ENCODE peak calls at places on chromosomes 5 and 9, in ten cellular contexts. One of them, this sample, is unnamed.

GRCh38 chr9:77224750-77225312 is 47.5 kb downstream of the VPS13A start:
- DNase-seq in hepatocyte: no peak
- DNase-seq in HCT116: no peak
- DNase-seq in dorsolateral prefrontal cortex: no peak
- DNase-seq in uterus: no peak
- DNase-seq in upper lobe of left lung: no peak
- DNase-seq in tibial artery: no peak
- DNase-seq in GM10248: no peak
- DNase-seq in neural progenitor cell: no peak
- DNase-seq in transverse colon: no peak
- DNase-seq in this sample: no peak

GRCh38 chr9:68629042-68629441 is 76.0 kb upstream of the PIP5K1B start:
- DNase-seq in hepatocyte: no peak
- DNase-seq in HCT116: no peak
- DNase-seq in dorsolateral prefrontal cortex: no peak
- DNase-seq in uterus: no peak
- DNase-seq in upper lobe of left lung: no peak
- DNase-seq in tibial artery: no peak
- DNase-seq in GM10248: no peak
- DNase-seq in neural progenitor cell: no peak
- DNase-seq in transverse colon: no peak
- DNase-seq in this sample: no peak

GRCh38 chr5:40834391-40834848 is 602 bp downstream of the RPL37 start:
- DNase-seq in hepatocyte: peak
- DNase-seq in HCT116: no peak
- DNase-seq in dorsolateral prefrontal cortex: no peak
- DNase-seq in uterus: no peak
- DNase-seq in upper lobe of left lung: peak
- DNase-seq in tibial artery: no peak
- DNase-seq in GM10248: no peak
- DNase-seq in neural progenitor cell: peak
- DNase-seq in transverse colon: peak
- DNase-seq in this sample: peak

GRCh38 chr5:56358703-56359428 is 125.7 kb upstream of the ANKRD55 start:
- DNase-seq in hepatocyte: peak
- DNase-seq in HCT116: peak
- DNase-seq in dorsolateral prefrontal cortex: no peak
- DNase-seq in uterus: peak
- DNase-seq in upper lobe of left lung: peak
- DNase-seq in tibial artery: no peak
- DNase-seq in GM10248: no peak
- DNase-seq in neural progenitor cell: no peak
- DNase-seq in transverse colon: no peak
- DNase-seq in this sample: no peak

GRCh38 chr5:77086611-77087483 is at the start of gene ZBED3:
- DNase-seq in hepatocyte: peak
- DNase-seq in HCT116: peak
- DNase-seq in dorsolateral prefrontal cortex: peak
- DNase-seq in uterus: peak
- DNase-seq in upper lobe of left lung: peak
- DNase-seq in tibial artery: peak
- DNase-seq in GM10248: peak
- DNase-seq in neural progenitor cell: peak
- DNase-seq in transverse colon: peak
- DNase-seq in this sample: peak

GRCh38 chr5:177116631-177117373 is 16.8 kb upstream of the NSD1 start:
- DNase-seq in hepatocyte: peak
- DNase-seq in HCT116: no peak
- DNase-seq in dorsolateral prefrontal cortex: peak
- DNase-seq in uterus: peak
- DNase-seq in upper lobe of left lung: peak
- DNase-seq in tibial artery: peak
- DNase-seq in GM10248: peak
- DNase-seq in neural progenitor cell: peak
- DNase-seq in transverse colon: peak
- DNase-seq in this sample: peak

GRCh38 chr9:83385317-83385716 is 152.9 kb downstream of the FRMD3 start:
- DNase-seq in hepatocyte: no peak
- DNase-seq in HCT116: no peak
- DNase-seq in dorsolateral prefrontal cortex: no peak
- DNase-seq in uterus: no peak
- DNase-seq in upper lobe of left lung: no peak
- DNase-seq in tibial artery: no peak
- DNase-seq in GM10248: no peak
- DNase-seq in neural progenitor cell: no peak
- DNase-seq in transverse colon: no peak
- DNase-seq in this sample: no peak

GRCh38 chr9:129751841-129752801 is 721 bp downstream of the PTGES start:
- DNase-seq in hepatocyte: no peak
- DNase-seq in HCT116: no peak
- DNase-seq in dorsolateral prefrontal cortex: no peak
- DNase-seq in uterus: no peak
- DNase-seq in upper lobe of left lung: peak
- DNase-seq in tibial artery: no peak
- DNase-seq in GM10248: no peak
- DNase-seq in neural progenitor cell: no peak
- DNase-seq in transverse colon: peak
- DNase-seq in this sample: no peak

GRCh38 chr5:51987679-51988209 is 604.5 kb downstream of the ISL1 start:
- DNase-seq in hepatocyte: no peak
- DNase-seq in HCT116: no peak
- DNase-seq in dorsolateral prefrontal cortex: no peak
- DNase-seq in uterus: no peak
- DNase-seq in upper lobe of left lung: no peak
- DNase-seq in tibial artery: no peak
- DNase-seq in GM10248: no peak
- DNase-seq in neural progenitor cell: no peak
- DNase-seq in transverse colon: no peak
- DNase-seq in this sample: no peak

GRCh38 chr5:17256171-17256570 is 38.7 kb downstream of the BASP1 start:
- DNase-seq in hepatocyte: no peak
- DNase-seq in HCT116: no peak
- DNase-seq in dorsolateral prefrontal cortex: no peak
- DNase-seq in uterus: no peak
- DNase-seq in upper lobe of left lung: no peak
- DNase-seq in tibial artery: no peak
- DNase-seq in GM10248: no peak
- DNase-seq in neural progenitor cell: no peak
- DNase-seq in transverse colon: no peak
- DNase-seq in this sample: no peak
- TF ChIP-seq CTCF in hepatocyte: no peak
- TF ChIP-seq CTCF in HCT116: no peak
- TF ChIP-seq CTCF in dorsolateral prefrontal cortex: no peak
- TF ChIP-seq CTCF in uterus: no peak
- TF ChIP-seq CTCF in upper lobe of left lung: no peak
- TF ChIP-seq CTCF in tibial artery: no peak
- TF ChIP-seq CTCF in GM10248: no peak
- TF ChIP-seq CTCF in neural progenitor cell: no peak
- TF ChIP-seq CTCF in transverse colon: no peak
- TF ChIP-seq CTCF in this sample: no peak

DNA sequence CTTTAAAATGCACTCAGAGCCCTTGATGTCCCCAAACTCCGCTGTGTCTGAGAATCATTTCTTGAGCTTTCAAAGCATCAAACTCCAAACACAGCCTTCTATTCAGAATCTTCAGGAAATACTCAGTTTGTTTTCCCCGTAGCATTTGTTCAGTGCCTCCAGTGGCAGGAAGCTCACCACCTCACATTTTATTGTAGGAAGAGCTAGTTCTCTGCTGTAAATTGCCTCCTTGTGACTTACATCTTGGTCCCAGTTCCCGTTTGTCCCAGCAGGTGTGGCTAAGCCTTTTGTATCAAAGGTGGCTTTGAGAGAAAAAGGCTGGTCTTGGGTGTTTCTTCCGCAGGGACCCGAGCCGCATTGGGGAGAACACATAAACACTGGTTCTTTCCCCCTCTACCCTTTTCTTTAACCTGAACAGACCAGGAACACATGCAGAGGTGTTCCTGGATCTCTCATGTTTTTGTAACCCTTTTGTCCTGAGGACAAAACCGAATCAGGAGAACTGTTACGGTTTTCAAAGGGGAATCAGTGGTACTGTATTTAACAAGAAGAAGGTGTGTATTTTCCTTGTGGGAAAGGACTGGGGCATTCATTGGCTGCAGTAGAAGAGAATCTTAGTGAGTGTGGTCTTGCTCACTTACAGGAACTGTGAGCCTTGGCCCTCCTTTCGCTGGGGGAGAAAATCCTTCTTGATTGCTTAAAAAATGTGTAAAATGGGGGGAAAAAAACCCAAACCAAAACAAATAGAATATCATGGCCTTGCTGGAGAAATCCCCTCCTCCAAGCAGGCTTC is 1.9 kb downstream of the OSMR start:
- DNase-seq in hepatocyte: no peak
- DNase-seq in HCT116: no peak
- DNase-seq in dorsolateral prefrontal cortex: no peak
- DNase-seq in uterus: no peak
- DNase-seq in upper lobe of left lung: no peak
- DNase-seq in tibial artery: no peak
- DNase-seq in GM10248: no peak
- DNase-seq in neural progenitor cell: no peak
- DNase-seq in transverse colon: no peak
- DNase-seq in this sample: no peak
- TF ChIP-seq CTCF in hepatocyte: no peak
- TF ChIP-seq CTCF in HCT116: peak
- TF ChIP-seq CTCF in dorsolateral prefrontal cortex: no peak
- TF ChIP-seq CTCF in uterus: no peak
- TF ChIP-seq CTCF in upper lobe of left lung: no peak
- TF ChIP-seq CTCF in tibial artery: no peak
- TF ChIP-seq CTCF in GM10248: no peak
- TF ChIP-seq CTCF in neural progenitor cell: no peak
- TF ChIP-seq CTCF in transverse colon: no peak
- TF ChIP-seq CTCF in this sample: no peak

DNA sequence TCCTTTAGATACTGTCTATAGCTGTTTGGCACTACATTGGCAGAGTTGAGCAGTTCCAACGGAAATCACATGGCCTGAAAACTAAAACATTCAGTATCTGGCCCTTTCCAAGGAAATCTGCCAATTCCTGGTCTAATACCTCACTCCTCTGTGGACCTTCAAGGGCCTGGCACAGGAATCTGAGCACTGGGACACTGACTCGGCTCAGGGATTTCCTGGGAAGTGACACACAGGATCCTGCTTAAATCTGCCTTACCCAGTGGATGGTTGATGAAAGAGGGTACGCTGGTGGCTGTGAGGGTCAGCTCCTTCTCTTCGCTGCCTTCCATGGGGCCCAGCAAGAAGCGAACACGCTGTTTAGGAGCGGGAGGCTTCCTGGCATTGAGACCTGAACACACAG is 904 bp downstream of the TRUB2 start:
- DNase-seq in hepatocyte: no peak
- DNase-seq in HCT116: no peak
- DNase-seq in dorsolateral prefrontal cortex: no peak
- DNase-seq in uterus: no peak
- DNase-seq in upper lobe of left lung: no peak
- DNase-seq in tibial artery: no peak
- DNase-seq in GM10248: no peak
- DNase-seq in neural progenitor cell: no peak
- DNase-seq in transverse colon: no peak
- DNase-seq in this sample: no peak
- TF ChIP-seq CTCF in hepatocyte: no peak
- TF ChIP-seq CTCF in HCT116: no peak
- TF ChIP-seq CTCF in dorsolateral prefrontal cortex: no peak
- TF ChIP-seq CTCF in uterus: no peak
- TF ChIP-seq CTCF in upper lobe of left lung: no peak
- TF ChIP-seq CTCF in tibial artery: no peak
- TF ChIP-seq CTCF in GM10248: no peak
- TF ChIP-seq CTCF in neural progenitor cell: no peak
- TF ChIP-seq CTCF in transverse colon: no peak
- TF ChIP-seq CTCF in this sample: no peak

GRCh38 chr5:147578228-147579024 is 68.6 kb upstream of the DPYSL3 start:
- DNase-seq in hepatocyte: peak
- DNase-seq in HCT116: peak
- DNase-seq in dorsolateral prefrontal cortex: no peak
- DNase-seq in uterus: no peak
- DNase-seq in upper lobe of left lung: no peak
- DNase-seq in tibial artery: no peak
- DNase-seq in GM10248: no peak
- DNase-seq in neural progenitor cell: peak
- DNase-seq in transverse colon: no peak
- DNase-seq in this sample: no peak
- TF ChIP-seq CTCF in hepatocyte: peak
- TF ChIP-seq CTCF in HCT116: peak
- TF ChIP-seq CTCF in dorsolateral prefrontal cortex: peak
- TF ChIP-seq CTCF in uterus: peak
- TF ChIP-seq CTCF in upper lobe of left lung: peak
- TF ChIP-seq CTCF in tibial artery: peak
- TF ChIP-seq CTCF in GM10248: peak
- TF ChIP-seq CTCF in neural progenitor cell: peak
- TF ChIP-seq CTCF in transverse colon: peak
- TF ChIP-seq CTCF in this sample: no peak

GRCh38 chr5:88602584-88602983 is 280.4 kb downstream of the MEF2C start:
- DNase-seq in hepatocyte: no peak
- DNase-seq in HCT116: peak
- DNase-seq in dorsolateral prefrontal cortex: no peak
- DNase-seq in uterus: no peak
- DNase-seq in upper lobe of left lung: no peak
- DNase-seq in tibial artery: no peak
- DNase-seq in GM10248: peak
- DNase-seq in neural progenitor cell: peak
- DNase-seq in transverse colon: peak
- DNase-seq in this sample: peak
- TF ChIP-seq CTCF in hepatocyte: no peak
- TF ChIP-seq CTCF in HCT116: peak
- TF ChIP-seq CTCF in dorsolateral prefrontal cortex: peak
- TF ChIP-seq CTCF in uterus: no peak
- TF ChIP-seq CTCF in upper lobe of left lung: no peak
- TF ChIP-seq CTCF in tibial artery: no peak
- TF ChIP-seq CTCF in GM10248: peak
- TF ChIP-seq CTCF in neural progenitor cell: peak
- TF ChIP-seq CTCF in transverse colon: peak
- TF ChIP-seq CTCF in this sample: peak

GRCh38 chr9:86945868-86946711 is 1.2 kb downstream of the GAS1 start:
- DNase-seq in hepatocyte: peak
- DNase-seq in HCT116: no peak
- DNase-seq in dorsolateral prefrontal cortex: peak
- DNase-seq in uterus: peak
- DNase-seq in upper lobe of left lung: peak
- DNase-seq in tibial artery: peak
- DNase-seq in GM10248: peak
- DNase-seq in neural progenitor cell: peak
- DNase-seq in transverse colon: peak
- DNase-seq in this sample: peak
- TF ChIP-seq CTCF in hepatocyte: peak
- TF ChIP-seq CTCF in HCT116: no peak
- TF ChIP-seq CTCF in dorsolateral prefrontal cortex: no peak
- TF ChIP-seq CTCF in uterus: peak
- TF ChIP-seq CTCF in upper lobe of left lung: no peak
- TF ChIP-seq CTCF in tibial artery: peak
- TF ChIP-seq CTCF in GM10248: no peak
- TF ChIP-seq CTCF in neural progenitor cell: peak
- TF ChIP-seq CTCF in transverse colon: no peak
- TF ChIP-seq CTCF in this sample: peak

GRCh38 chr5:54009357-54009756 is 301.0 kb downstream of the ARL15 start:
- DNase-seq in hepatocyte: no peak
- DNase-seq in HCT116: no peak
- DNase-seq in dorsolateral prefrontal cortex: no peak
- DNase-seq in uterus: no peak
- DNase-seq in upper lobe of left lung: no peak
- DNase-seq in tibial artery: no peak
- DNase-seq in GM10248: no peak
- DNase-seq in neural progenitor cell: peak
- DNase-seq in transverse colon: no peak
- DNase-seq in this sample: no peak
- TF ChIP-seq CTCF in hepatocyte: no peak
- TF ChIP-seq CTCF in HCT116: no peak
- TF ChIP-seq CTCF in dorsolateral prefrontal cortex: no peak
- TF ChIP-seq CTCF in uterus: no peak
- TF ChIP-seq CTCF in upper lobe of left lung: no peak
- TF ChIP-seq CTCF in tibial artery: no peak
- TF ChIP-seq CTCF in GM10248: no peak
- TF ChIP-seq CTCF in neural progenitor cell: no peak
- TF ChIP-seq CTCF in transverse colon: no peak
- TF ChIP-seq CTCF in this sample: no peak

This sample was measured in activated CD8-positive, alpha-beta T cell treated with anti-CD3 and anti-CD28 coated beads for 36 hours.